ENCODE peak calls at places on chromosomes 5 and 9, in six cellular contexts. W is Calu3; C is progenitor cell of endocrine pancreas; Z is type B pancreatic cell; X is CD4-positive, alpha-beta T cell; Y is cardiac fibroblast. T is an unnamed sample.

GRCh38 chr9:1008256-1008655 is 31.8 kb downstream of the DMRT3 start:
- DNase-seq in Z (no peak), X (no peak), W (no peak), Y (peak), C (no peak), T (no peak)

GRCh38 chr9:99184073-99184426 is 37.7 kb downstream of the ALG2 start:
- DNase-seq in W (no peak), Y (no peak), X (no peak), C (no peak), Z (no peak), T (no peak)

GRCh38 chr9:33165263-33166151 is 1.6 kb downstream of the B4GALT1 start:
- DNase-seq in W (no peak), Z (no peak), X (no peak), C (no peak), Y (peak), T (no peak)

GRCh38 chr5:67297376-67297775 is 100.8 kb upstream of the CD180 start:
- DNase-seq in Y (no peak), C (no peak), W (no peak), X (no peak), Z (no peak), T (no peak)

GRCh38 chr5:159655757-159656409 is 260.4 kb upstream of the ADRA1B start:
- DNase-seq in X (no peak), C (no peak), Z (no peak), Y (no peak), W (no peak), T (no peak)

GRCh38 chr9:3920586-3921582 is 379.0 kb downstream of the GLIS3 start:
- DNase-seq in X (no peak), W (no peak), C (no peak), Z (no peak), Y (peak), T (no peak)

GRCh38 chr5:147558131-147558730 is 48.4 kb upstream of the DPYSL3 start:
- DNase-seq in Z (no peak), C (no peak), X (no peak), Y (no peak), W (no peak), T (no peak)

GRCh38 chr9:88596376-88596775 is 61.4 kb downstream of the NXNL2 start:
- DNase-seq in Y (no peak), C (no peak), W (no peak), X (no peak), Z (no peak), T (no peak)

GRCh38 chr9:107067715-107068416 is 204.9 kb downstream of the ZNF462 start:
- DNase-seq in W (no peak), C (no peak), X (no peak), Z (no peak), Y (no peak), T (no peak)

GRCh38 chr5:119743927-119744326 is 114.6 kb downstream of the FAM170A start:
- DNase-seq in C (no peak), W (peak), X (no peak), Y (peak), Z (no peak), T (no peak)
- TF ChIP-seq CTCF in C (peak), W (peak), X (peak), Y (peak), Z (peak), T (peak)

GRCh38 chr5:112372543-112372942 is 46.5 kb downstream of the EPB41L4A start:
- DNase-seq in X (no peak), C (no peak), W (no peak), Z (no peak), Y (no peak), T (no peak)
- TF ChIP-seq CTCF in X (no peak), C (no peak), W (no peak), Z (no peak), Y (no peak), T (no peak)

DNA sequence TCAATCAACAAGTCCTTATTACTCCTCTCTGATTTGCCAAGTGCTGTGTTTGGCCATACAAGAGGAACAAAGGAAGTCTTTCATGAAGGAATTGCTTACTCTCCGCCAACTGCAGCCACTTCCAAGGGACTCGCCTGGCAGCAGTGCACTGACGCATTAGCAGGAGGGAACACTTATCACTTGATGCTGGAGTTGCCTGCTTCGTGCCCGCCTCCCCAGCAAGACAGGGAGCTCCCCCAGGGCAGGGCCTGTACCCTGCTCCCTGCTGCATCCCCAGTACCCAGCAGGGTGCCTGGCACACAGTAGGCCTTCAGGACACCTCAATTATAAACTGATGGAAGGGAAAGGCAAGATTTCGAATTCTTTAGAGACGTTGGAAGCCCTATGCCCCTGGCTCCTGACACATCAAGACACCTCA is 97.9 kb downstream of the CRB2 start:
- DNase-seq in Y (no peak), C (no peak), W (no peak), Z (no peak), X (no peak), T (no peak)
- TF ChIP-seq CTCF in Y (no peak), C (no peak), W (no peak), Z (no peak), X (no peak), T (no peak)

GRCh38 chr9:14322211-14323082 is 8.5 kb upstream of the NFIB start:
- DNase-seq in Y (peak), Z (peak), X (peak), W (peak), C (peak), T (peak)
- TF ChIP-seq CTCF in Y (peak), Z (peak), X (no peak), W (peak), C (peak), T (peak)

GRCh38 chr5:174053891-174054290 is 8.4 kb downstream of the NSG2 start:
- DNase-seq in C (no peak), Z (no peak), W (no peak), Y (no peak), X (no peak), T (no peak)

GRCh38 chr5:174052636-174053035 is 7.1 kb downstream of the NSG2 start:
- DNase-seq in C (no peak), Y (no peak), X (no peak), W (no peak), Z (no peak), T (no peak)

GRCh38 chr5:174058433-174059122 is 13.1 kb downstream of the NSG2 start:
- DNase-seq in Z (no peak), C (no peak), Y (no peak), W (no peak), X (no peak), T (no peak)

GRCh38 chr5:174059247-174059646 is 13.7 kb downstream of the NSG2 start:
- DNase-seq in W (no peak), Y (no peak), Z (no peak), C (no peak), X (no peak), T (no peak)

GRCh38 chr5:174056064-174056842 is 10.7 kb downstream of the NSG2 start:
- DNase-seq in Z (no peak), Y (no peak), C (no peak), W (no peak), X (no peak), T (no peak)
- TF ChIP-seq CTCF in Z (peak), Y (no peak), C (peak), W (no peak), X (no peak), T (peak)

GRCh38 chr9:137550241-137550621 is at the start of gene PNPLA7:
- DNase-seq in C (peak), Y (peak), X (peak), Z (peak), W (peak), T (peak)

GRCh38 chr9:137547687-137548543 is 2.3 kb downstream of the PNPLA7 start:
- DNase-seq in X (no peak), Z (no peak), W (no peak), Y (no peak), C (no peak), T (no peak)

GRCh38 chr9:137554349-137554748 is 2.7 kb downstream of the MRPL41 start:
- DNase-seq in Y (no peak), X (no peak), Z (no peak), C (no peak), W (no peak), T (no peak)

GRCh38 chr9:137551656-137552534 is at the start of gene MRPL41:
- DNase-seq in C (peak), X (peak), Z (peak), W (peak), Y (peak), T (peak)

GRCh38 chr9:137550958-137551655 is 572 bp upstream of the MRPL41 start:
- DNase-seq in Z (no peak), W (peak), X (peak), C (peak), Y (no peak), T (no peak)
- TF ChIP-seq CTCF in Z (peak), W (peak), X (peak), C (peak), Y (peak), T (peak)

GRCh38 chr5:133839721-133840120 is 128.7 kb downstream of the C5orf15 start:
- DNase-seq in Y (no peak), C (no peak), X (no peak), Z (no peak), W (no peak), T (no peak)

GRCh38 chr5:133840168-133840567 is 128.3 kb downstream of the C5orf15 start:
- DNase-seq in C (no peak), Y (no peak), W (no peak), X (no peak), Z (no peak), T (no peak)

GRCh38 chr5:133842846-133843725 is 125.3 kb downstream of the C5orf15 start:
- DNase-seq in C (no peak), Z (no peak), W (no peak), Y (no peak), X (no peak), T (no peak)

GRCh38 chr5:133843911-133844310 is 124.5 kb downstream of the C5orf15 start:
- DNase-seq in Z (no peak), C (no peak), X (no peak), W (no peak), Y (no peak), T (no peak)

DNA sequence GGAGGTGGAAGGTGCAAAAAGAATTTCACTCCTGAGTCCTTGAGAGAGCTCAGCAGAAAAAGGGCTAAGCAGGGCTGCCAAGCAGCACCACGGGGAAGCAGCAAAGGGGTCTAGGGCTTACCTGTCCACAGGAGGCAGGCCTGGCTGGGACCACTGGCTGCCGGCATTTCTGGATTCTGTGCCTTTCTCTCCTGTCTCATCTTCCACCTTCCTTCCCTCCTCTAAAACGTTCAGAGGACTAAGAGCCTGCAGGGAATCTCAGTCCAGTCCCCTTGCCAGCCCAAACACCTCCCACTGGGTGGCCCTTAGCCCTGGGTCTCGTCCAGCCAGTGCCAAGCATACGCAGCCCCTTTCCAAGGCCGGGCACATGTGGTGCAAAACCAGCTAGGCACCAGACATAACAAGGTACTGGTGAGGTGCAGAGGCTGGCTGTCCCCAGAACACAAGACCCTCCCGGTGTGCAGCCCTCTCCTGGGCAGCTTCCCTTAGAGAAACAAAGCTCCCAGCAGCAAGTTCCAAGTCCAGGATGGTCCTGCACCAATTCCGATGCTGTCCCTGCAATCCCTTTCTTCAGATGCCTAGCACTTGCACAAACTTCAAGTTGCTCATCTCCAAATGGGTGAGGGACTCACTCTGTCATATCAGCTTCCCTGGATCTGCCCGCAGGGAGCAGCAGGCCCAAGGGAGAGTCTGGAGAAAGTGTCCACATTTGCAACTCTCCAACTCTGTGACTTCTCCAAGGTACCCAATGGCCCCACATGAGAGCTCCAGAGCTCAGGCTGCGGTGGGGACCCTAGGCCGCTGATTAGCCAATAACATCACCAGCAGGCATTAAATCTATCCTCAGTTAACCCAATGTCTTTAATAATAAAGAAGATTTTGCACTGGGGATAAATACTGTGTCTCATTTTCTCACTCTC is 126.3 kb downstream of the C5orf15 start:
- DNase-seq in Y (no peak), Z (no peak), C (no peak), X (no peak), W (no peak), T (no peak)
- TF ChIP-seq CTCF in Y (no peak), Z (no peak), C (no peak), X (no peak), W (no peak), T (no peak)

DNA sequence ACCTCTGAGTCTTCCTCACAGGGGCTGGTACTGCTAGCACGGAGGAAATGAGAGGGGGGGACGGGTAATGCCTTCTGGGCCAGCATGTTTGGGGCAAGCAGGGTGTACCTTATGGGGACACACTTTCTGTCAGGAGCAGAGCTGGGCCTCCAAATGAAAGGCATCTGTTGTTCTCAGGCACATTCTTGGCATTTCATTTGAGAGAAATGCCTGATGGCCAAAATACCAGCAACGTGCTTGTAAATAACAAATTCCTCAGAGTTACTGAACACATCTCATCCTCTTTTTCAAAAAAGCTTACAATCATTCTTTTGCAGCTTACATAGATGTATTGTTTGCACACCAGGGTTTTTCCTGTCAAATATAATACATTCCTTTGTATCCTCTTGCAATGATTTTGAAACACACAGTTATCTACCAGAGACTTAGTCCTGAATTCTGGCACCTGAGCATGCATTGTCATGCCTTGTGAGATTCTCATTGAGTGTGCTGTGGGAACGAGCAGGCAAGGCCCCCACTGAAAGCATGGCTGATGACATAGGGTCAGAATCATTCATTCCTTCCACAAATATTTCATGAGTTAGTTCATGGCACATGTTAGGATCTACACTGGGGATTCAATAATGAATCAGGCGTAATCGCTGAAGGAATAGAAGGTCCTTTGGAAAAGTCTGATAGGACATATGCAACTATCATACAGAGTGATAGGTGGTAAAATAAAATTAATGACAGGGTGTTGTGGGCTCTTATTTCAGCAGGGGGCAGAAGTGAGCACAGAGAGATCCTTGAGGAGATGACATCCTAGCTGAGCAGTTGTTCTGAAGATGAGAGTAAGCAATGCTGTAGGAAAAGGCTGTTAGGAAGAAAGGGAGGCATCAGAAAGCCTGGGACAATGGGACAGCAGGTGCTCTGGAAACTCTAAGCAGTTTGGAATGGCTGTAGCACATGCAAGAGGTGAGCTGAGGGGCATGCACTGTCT is 260.9 kb upstream of the TUT7 start:
- DNase-seq in W (peak), C (no peak), X (no peak), Z (peak), Y (peak), T (no peak)
- TF ChIP-seq CTCF in W (peak), C (peak), X (peak), Z (peak), Y (peak), T (no peak)

DNA sequence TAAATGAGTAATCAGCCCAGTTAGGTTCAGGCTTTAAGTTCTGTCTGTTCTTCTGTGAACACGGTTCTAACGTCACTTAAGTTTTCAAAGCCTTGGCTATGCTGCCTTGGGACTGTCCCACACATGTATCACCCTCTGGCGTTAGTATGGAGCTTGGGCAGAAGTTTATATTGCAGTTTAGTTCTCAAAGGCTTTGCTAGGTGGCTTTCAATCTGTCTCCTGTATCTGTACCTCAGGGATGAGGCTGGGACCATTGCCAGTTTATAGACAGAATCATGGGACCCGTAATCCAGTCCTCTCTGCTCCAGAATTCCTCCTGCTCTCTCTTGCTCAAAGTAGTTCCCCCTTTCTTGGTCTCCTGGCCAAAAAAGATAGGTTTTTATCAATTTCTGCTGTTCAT is 12.1 kb downstream of the C9orf40 start:
- DNase-seq in W (no peak), X (no peak), C (no peak), Z (no peak), Y (no peak), T (no peak)
- TF ChIP-seq CTCF in W (no peak), X (no peak), C (peak), Z (peak), Y (no peak), T (no peak)

GRCh38 chr5:171596391-171596878 is 177.0 kb downstream of the FGF18 start:
- DNase-seq in Y (peak), X (no peak), Z (no peak), W (peak), C (no peak), T (peak)
- TF ChIP-seq CTCF in Y (no peak), X (no peak), Z (no peak), W (no peak), C (no peak), T (no peak)

T was measured in mesothelial cell of epicardium.